ENCODE peak calls at places on chromosome 13, in eight cellular contexts. F is gastrocnemius medialis, W is tibial artery, Z is spleen, A is cardiac muscle cell, Y is IMR-90, C is neuronal stem cell, L is thoracic aorta. Q is an unnamed sample. For H3K4me1, the result is how much of the 10 kb centered on the place peaks cover.

GRCh38 chr13:23558675-23559536 is 11.3 kb upstream of the TNFRSF19 start:
- DNase-seq in Y (peak), A (peak), F (peak), W (peak), L (no peak), C (no peak), Z (no peak), Q (peak)

GRCh38 chr13:20398459-20398858 is 127.2 kb downstream of the CRYL1 start:
- DNase-seq in Y (no peak), Z (no peak), F (no peak), C (no peak), W (no peak), L (no peak), A (no peak), Q (no peak)

GRCh38 chr13:37132211-37132610 is 26.7 kb upstream of the CSNK1A1L start:
- DNase-seq in C (no peak), L (no peak), A (no peak), Y (no peak), F (no peak), W (no peak), Z (no peak), Q (no peak)

GRCh38 chr13:75869981-75870380 is 233.9 kb downstream of the LMO7 start:
- DNase-seq in Y (no peak), L (no peak), F (no peak), W (no peak), C (no peak), A (no peak), Z (no peak), Q (no peak)

GRCh38 chr13:42334329-42334706 is 62.4 kb downstream of the AKAP11 start:
- DNase-seq in C (no peak), Y (no peak), L (no peak), W (no peak), F (no peak), Z (no peak), A (no peak), Q (no peak)

GRCh38 chr13:46057251-46058015 is 4.9 kb upstream of the ZC3H13 start:
- DNase-seq in Y (peak), C (no peak), F (no peak), L (no peak), A (no peak), W (no peak), Z (no peak), Q (no peak)

GRCh38 chr13:32170841-32171240 is 139.3 kb downstream of the FRY start:
- DNase-seq in F (no peak), W (no peak), C (no peak), A (no peak), Z (no peak), L (no peak), Y (no peak), Q (no peak)

GRCh38 chr13:42591602-42592001 is 17.6 kb downstream of the TNFSF11 start:
- DNase-seq in L (no peak), A (no peak), C (no peak), Z (no peak), F (no peak), Y (no peak), W (no peak), Q (no peak)

GRCh38 chr13:101649490-101650126 is 197.1 kb downstream of the ITGBL1 start:
- DNase-seq in Y (peak), A (no peak), Z (no peak), F (no peak), C (no peak), W (no peak), L (no peak), Q (no peak)

GRCh38 chr13:101529419-101529818 is 76.9 kb downstream of the ITGBL1 start:
- DNase-seq in F (peak), C (no peak), Z (no peak), W (peak), L (no peak), Y (peak), A (no peak), Q (no peak)

GRCh38 chr13:32415019-32415418 is 12.9 kb downstream of the N4BP2L1 start:
- DNase-seq in Y (no peak), F (no peak), A (no peak), C (no peak), L (no peak), W (no peak), Z (no peak), Q (no peak)

GRCh38 chr13:42807236-42807635 is 25.9 kb downstream of the FAM216B start:
- DNase-seq in A (no peak), Y (peak), L (no peak), C (no peak), W (no peak), Z (no peak), F (no peak), Q (no peak)

GRCh38 chr13:42229287-42229686 is 42.7 kb upstream of the AKAP11 start:
- DNase-seq in A (no peak), L (no peak), C (no peak), F (no peak), W (no peak), Y (no peak), Z (no peak), Q (no peak)

GRCh38 chr13:102555914-102556553 is 40.8 kb upstream of the TPP2 start:
- DNase-seq in W (no peak), C (peak), A (peak), L (no peak), Y (peak), F (no peak), Z (no peak), Q (no peak)

GRCh38 chr13:50993371-50993770 is 83.8 kb downstream of the RNASEH2B start:
- DNase-seq in Y (no peak), W (no peak), Z (no peak), F (no peak), L (no peak), C (no peak), A (no peak), Q (no peak)

GRCh38 chr13:50994651-50995050 is 85.1 kb downstream of the RNASEH2B start:
- DNase-seq in Y (no peak), Z (no peak), W (no peak), C (no peak), F (no peak), A (no peak), L (no peak), Q (no peak)

GRCh38 chr13:50991624-50992610 is 82.3 kb downstream of the RNASEH2B start:
- DNase-seq in Z (no peak), Y (no peak), L (no peak), A (no peak), F (no peak), C (no peak), W (no peak), Q (no peak)

GRCh38 chr13:50995870-50996269 is 86.3 kb downstream of the RNASEH2B start:
- DNase-seq in Z (no peak), Y (no peak), F (no peak), W (no peak), A (no peak), C (no peak), L (no peak), Q (no peak)

GRCh38 chr13:50993908-50994307 is 84.3 kb downstream of the RNASEH2B start:
- DNase-seq in Z (no peak), C (no peak), W (no peak), F (no peak), A (no peak), L (no peak), Y (no peak), Q (no peak)
- H3K4me1 ChIP-seq in Z (under half), C (under half), W (under half), F (under half), A (under half), L (under half), Y (under half), Q (under half)

GRCh38 chr13:31044658-31045620 is 112.5 kb downstream of the TEX26 start:
- DNase-seq in C (no peak), W (no peak), L (no peak), Z (no peak), F (no peak), A (no peak), Y (no peak), Q (no peak)
- H3K27ac ChIP-seq in C (no peak), W (peak), L (peak), Z (no peak), F (no peak), A (no peak), Y (peak), Q (peak)

DNA sequence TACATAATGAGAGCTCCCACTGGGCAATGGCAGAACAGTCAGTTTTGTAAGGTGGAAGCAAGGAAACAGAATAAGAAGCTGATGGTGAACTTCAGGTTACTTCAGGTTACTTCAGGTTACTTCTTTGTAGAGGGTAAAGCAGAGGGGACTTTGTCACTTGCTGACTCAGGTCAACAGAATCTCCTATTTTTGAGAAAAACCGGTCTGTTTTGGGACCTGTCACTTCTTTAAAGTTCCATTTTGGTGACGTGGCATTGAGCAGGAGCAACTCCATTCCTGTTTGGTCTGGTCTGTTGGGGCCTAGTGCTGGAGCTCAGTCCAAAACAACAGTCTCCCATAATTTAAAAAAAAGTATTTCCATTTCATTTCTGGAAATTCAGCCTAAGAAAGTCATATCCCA is 29.7 kb downstream of the ATP11A start:
- DNase-seq in A (no peak), L (no peak), C (no peak), W (no peak), Z (no peak), Y (no peak), F (no peak), Q (no peak)
- H3K4me1 ChIP-seq in A (under half), L (under half), C (under half), W (under half), Z (under half), Y (under half), F (under half), Q (under half)

DNA sequence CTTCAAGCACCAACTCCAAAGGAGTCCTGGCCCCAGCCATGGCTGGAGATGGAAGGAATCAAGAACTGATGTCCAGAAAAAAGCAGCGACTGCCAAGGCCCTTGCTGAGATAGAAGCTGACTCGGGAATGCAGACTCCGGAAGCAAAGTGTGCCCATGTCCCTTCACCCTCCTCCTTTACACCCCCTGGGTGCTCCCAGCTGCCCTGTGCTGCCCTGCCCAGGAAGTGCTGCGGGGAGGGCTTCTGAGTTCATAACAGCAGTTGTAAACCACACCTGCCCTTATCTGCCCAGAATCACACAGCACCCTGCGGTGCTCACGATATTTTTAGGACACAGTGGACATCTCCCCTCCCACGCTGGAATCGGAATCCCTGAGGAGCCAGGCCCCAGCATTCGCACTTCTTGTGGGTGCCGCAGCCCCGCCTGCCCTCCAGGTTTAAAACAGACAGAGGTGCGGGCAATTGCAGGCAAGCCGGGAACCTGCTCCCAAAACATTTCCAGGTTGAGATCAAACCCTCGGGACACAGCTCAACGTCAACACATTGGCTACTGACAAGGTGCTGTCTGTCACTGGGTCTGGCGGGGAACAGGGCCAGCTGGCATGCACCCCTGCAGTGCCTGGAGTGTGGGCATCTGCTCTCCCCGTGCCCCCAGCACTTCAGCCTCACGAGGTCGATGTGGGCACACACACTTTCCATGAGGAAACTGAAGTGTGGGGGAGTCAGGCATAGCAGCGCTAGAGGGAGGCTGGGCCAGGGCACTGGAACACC is 36.9 kb downstream of the RAB20 start:
- DNase-seq in A (no peak), Z (no peak), C (no peak), Y (no peak), W (no peak), L (no peak), F (peak), Q (no peak)
- H3K27ac ChIP-seq in A (no peak), Z (peak), C (no peak), Y (no peak), W (peak), L (peak), F (peak), Q (peak)

GRCh38 chr13:41004875-41005693 is 14.0 kb downstream of the ELF1 start:
- DNase-seq in F (no peak), L (no peak), Z (no peak), Y (no peak), W (no peak), A (no peak), C (no peak), Q (no peak)

GRCh38 chr13:41006951-41007350 is 12.2 kb downstream of the ELF1 start:
- DNase-seq in L (no peak), Y (no peak), F (no peak), Z (no peak), C (no peak), A (no peak), W (no peak), Q (no peak)

GRCh38 chr13:41007359-41008118 is 11.6 kb downstream of the ELF1 start:
- DNase-seq in F (no peak), Y (peak), A (no peak), L (no peak), W (no peak), Z (no peak), C (no peak), Q (no peak)

GRCh38 chr13:41006296-41006695 is 12.8 kb downstream of the ELF1 start:
- DNase-seq in L (no peak), Y (no peak), F (no peak), W (no peak), C (no peak), Z (no peak), A (no peak), Q (no peak)

DNA sequence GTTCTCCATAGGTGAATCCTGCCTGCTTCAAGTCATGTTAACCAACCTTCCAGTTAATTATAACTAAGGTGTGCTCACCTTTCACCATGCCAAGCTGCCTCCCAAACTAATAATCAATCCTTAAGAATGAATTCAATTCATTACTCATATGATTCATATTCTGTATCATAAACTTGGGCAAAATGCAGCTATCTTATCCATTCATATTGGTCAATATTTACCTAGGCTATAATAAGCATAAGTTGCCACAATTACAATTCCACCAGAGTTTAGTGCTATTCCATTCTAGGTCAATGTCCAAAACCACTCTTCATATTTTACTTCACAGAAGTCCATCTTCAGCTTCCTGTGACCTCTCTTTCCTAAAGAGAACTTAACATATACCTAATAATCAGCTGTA is 13.4 kb downstream of the ELF1 start:
- DNase-seq in F (no peak), L (no peak), A (no peak), Z (no peak), W (no peak), C (no peak), Y (no peak), Q (no peak)
- H3K4me1 ChIP-seq in F (under half), L (under half), A (under half), Z (half or more), W (under half), C (under half), Y (under half), Q (under half)

Q was measured in kidney.